ENCODE peak calls at places on chromosomes 16 and 17, in seven cellular contexts. One of them, this sample, is unnamed. For H3K79me2, the result is how much of the 10 kb centered on the place peaks cover.

GRCh38 chr17:82173351-82174041 is 39.1 kb downstream of the CCDC57 start:
- DNase-seq in mammary epithelial cell: no peak
- DNase-seq in fibroblast of lung: no peak
- DNase-seq in neural progenitor cell: peak
- DNase-seq in hepatocyte: no peak
- DNase-seq in Karpas-422: no peak
- DNase-seq in GM23248: no peak
- DNase-seq in this sample: peak

GRCh38 chr17:39916918-39917317 is 1.5 kb downstream of the GSDMB start:
- DNase-seq in mammary epithelial cell: no peak
- DNase-seq in fibroblast of lung: no peak
- DNase-seq in neural progenitor cell: no peak
- DNase-seq in hepatocyte: no peak
- DNase-seq in Karpas-422: no peak
- DNase-seq in GM23248: no peak
- DNase-seq in this sample: no peak

GRCh38 chr17:17107891-17108680 is 65.8 kb downstream of the MPRIP start:
- DNase-seq in mammary epithelial cell: no peak
- DNase-seq in fibroblast of lung: peak
- DNase-seq in neural progenitor cell: no peak
- DNase-seq in hepatocyte: no peak
- DNase-seq in Karpas-422: no peak
- DNase-seq in GM23248: peak
- DNase-seq in this sample: no peak

GRCh38 chr17:37614391-37614790 is 5.2 kb upstream of the SYNRG start:
- DNase-seq in mammary epithelial cell: peak
- DNase-seq in fibroblast of lung: peak
- DNase-seq in neural progenitor cell: no peak
- DNase-seq in hepatocyte: no peak
- DNase-seq in Karpas-422: no peak
- DNase-seq in GM23248: peak
- DNase-seq in this sample: no peak

GRCh38 chr17:3890082-3890892 is 2.6 kb downstream of the CAMKK1 start:
- DNase-seq in mammary epithelial cell: peak
- DNase-seq in fibroblast of lung: peak
- DNase-seq in neural progenitor cell: no peak
- DNase-seq in hepatocyte: peak
- DNase-seq in Karpas-422: peak
- DNase-seq in GM23248: peak
- DNase-seq in this sample: no peak

GRCh38 chr17:70144260-70144846 is 25.0 kb upstream of the KCNJ2 start:
- DNase-seq in mammary epithelial cell: peak
- DNase-seq in fibroblast of lung: peak
- DNase-seq in neural progenitor cell: peak
- DNase-seq in hepatocyte: peak
- DNase-seq in Karpas-422: peak
- DNase-seq in GM23248: peak
- DNase-seq in this sample: no peak

GRCh38 chr16:53817812-53818211 is 113.9 kb downstream of the FTO start:
- DNase-seq in mammary epithelial cell: no peak
- DNase-seq in fibroblast of lung: peak
- DNase-seq in neural progenitor cell: no peak
- DNase-seq in hepatocyte: no peak
- DNase-seq in Karpas-422: no peak
- DNase-seq in GM23248: peak
- DNase-seq in this sample: no peak

GRCh38 chr17:43946766-43947165 is 4.5 kb upstream of the PPY start:
- DNase-seq in mammary epithelial cell: no peak
- DNase-seq in fibroblast of lung: no peak
- DNase-seq in neural progenitor cell: no peak
- DNase-seq in hepatocyte: no peak
- DNase-seq in Karpas-422: peak
- DNase-seq in GM23248: no peak
- DNase-seq in this sample: no peak

GRCh38 chr16:7350801-7351200 is 18.2 kb downstream of the RBFOX1 start:
- DNase-seq in mammary epithelial cell: no peak
- DNase-seq in fibroblast of lung: no peak
- DNase-seq in neural progenitor cell: no peak
- DNase-seq in hepatocyte: no peak
- DNase-seq in Karpas-422: no peak
- DNase-seq in GM23248: no peak
- DNase-seq in this sample: no peak

GRCh38 chr16:66001432-66001831 is 365.1 kb upstream of the CDH5 start:
- DNase-seq in mammary epithelial cell: no peak
- DNase-seq in fibroblast of lung: peak
- DNase-seq in neural progenitor cell: no peak
- DNase-seq in hepatocyte: no peak
- DNase-seq in Karpas-422: no peak
- DNase-seq in GM23248: no peak
- DNase-seq in this sample: no peak

GRCh38 chr16:57882797-57883196 is 80.5 kb upstream of the KIFC3 start:
- DNase-seq in mammary epithelial cell: no peak
- DNase-seq in fibroblast of lung: no peak
- DNase-seq in neural progenitor cell: peak
- DNase-seq in hepatocyte: no peak
- DNase-seq in Karpas-422: no peak
- DNase-seq in GM23248: peak
- DNase-seq in this sample: no peak

GRCh38 chr17:45834471-45835396 is 9.9 kb upstream of the SPPL2C start:
- DNase-seq in mammary epithelial cell: no peak
- DNase-seq in fibroblast of lung: no peak
- DNase-seq in neural progenitor cell: no peak
- DNase-seq in hepatocyte: no peak
- DNase-seq in Karpas-422: no peak
- DNase-seq in GM23248: peak
- DNase-seq in this sample: no peak

GRCh38 chr17:55726440-55726839 is 3.8 kb upstream of the TMEM100 start:
- DNase-seq in mammary epithelial cell: peak
- DNase-seq in fibroblast of lung: peak
- DNase-seq in neural progenitor cell: no peak
- DNase-seq in hepatocyte: peak
- DNase-seq in Karpas-422: no peak
- DNase-seq in GM23248: peak
- DNase-seq in this sample: no peak

GRCh38 chr16:47311738-47312505 is 148.9 kb downstream of the ITFG1 start:
- DNase-seq in mammary epithelial cell: peak
- DNase-seq in fibroblast of lung: no peak
- DNase-seq in neural progenitor cell: peak
- DNase-seq in hepatocyte: peak
- DNase-seq in Karpas-422: peak
- DNase-seq in GM23248: peak
- DNase-seq in this sample: peak

GRCh38 chr16:81261049-81261648 is 22.7 kb downstream of the BCO1 start:
- DNase-seq in mammary epithelial cell: no peak
- DNase-seq in fibroblast of lung: no peak
- DNase-seq in neural progenitor cell: no peak
- DNase-seq in hepatocyte: no peak
- DNase-seq in Karpas-422: peak
- DNase-seq in GM23248: peak
- DNase-seq in this sample: peak

GRCh38 chr17:55290721-55291507 is 26.2 kb downstream of the HLF start:
- DNase-seq in mammary epithelial cell: no peak
- DNase-seq in fibroblast of lung: no peak
- DNase-seq in neural progenitor cell: no peak
- DNase-seq in hepatocyte: no peak
- DNase-seq in Karpas-422: no peak
- DNase-seq in GM23248: no peak
- DNase-seq in this sample: no peak

GRCh38 chr17:81157848-81158687 is 7.2 kb upstream of the PVALEF start:
- DNase-seq in mammary epithelial cell: no peak
- DNase-seq in fibroblast of lung: no peak
- DNase-seq in neural progenitor cell: no peak
- DNase-seq in hepatocyte: no peak
- DNase-seq in Karpas-422: no peak
- DNase-seq in GM23248: no peak
- DNase-seq in this sample: no peak

GRCh38 chr17:68290268-68290954 is 516 bp downstream of the SLC16A6 start:
- DNase-seq in mammary epithelial cell: no peak
- DNase-seq in fibroblast of lung: no peak
- DNase-seq in neural progenitor cell: peak
- DNase-seq in hepatocyte: peak
- DNase-seq in Karpas-422: peak
- DNase-seq in GM23248: peak
- DNase-seq in this sample: peak

GRCh38 chr17:57984936-57985674 is 2.9 kb downstream of the VEZF1 start:
- DNase-seq in mammary epithelial cell: no peak
- DNase-seq in fibroblast of lung: no peak
- DNase-seq in neural progenitor cell: no peak
- DNase-seq in hepatocyte: no peak
- DNase-seq in Karpas-422: no peak
- DNase-seq in GM23248: peak
- DNase-seq in this sample: no peak

GRCh38 chr17:81483085-81483861 is 29.3 kb downstream of the ACTG1 start:
- DNase-seq in mammary epithelial cell: no peak
- DNase-seq in fibroblast of lung: no peak
- DNase-seq in neural progenitor cell: peak
- DNase-seq in hepatocyte: no peak
- DNase-seq in Karpas-422: no peak
- DNase-seq in GM23248: no peak
- DNase-seq in this sample: peak

GRCh38 chr16:57341441-57342303 is 16.9 kb upstream of the CCL22 start:
- DNase-seq in mammary epithelial cell: peak
- DNase-seq in fibroblast of lung: peak
- DNase-seq in neural progenitor cell: no peak
- DNase-seq in hepatocyte: peak
- DNase-seq in Karpas-422: no peak
- DNase-seq in GM23248: peak
- DNase-seq in this sample: no peak

GRCh38 chr17:73705594-73705993 is 61.3 kb upstream of the SDK2 start:
- DNase-seq in mammary epithelial cell: no peak
- DNase-seq in fibroblast of lung: peak
- DNase-seq in neural progenitor cell: no peak
- DNase-seq in hepatocyte: peak
- DNase-seq in Karpas-422: no peak
- DNase-seq in GM23248: peak
- DNase-seq in this sample: no peak

GRCh38 chr17:50161023-50161910 is 4.5 kb upstream of the SGCA start:
- DNase-seq in mammary epithelial cell: peak
- DNase-seq in fibroblast of lung: peak
- DNase-seq in neural progenitor cell: peak
- DNase-seq in hepatocyte: peak
- DNase-seq in Karpas-422: peak
- DNase-seq in GM23248: peak
- DNase-seq in this sample: peak

GRCh38 chr16:71924710-71925109 is 29.4 kb downstream of the IST1 start:
- DNase-seq in mammary epithelial cell: no peak
- DNase-seq in fibroblast of lung: no peak
- DNase-seq in neural progenitor cell: no peak
- DNase-seq in hepatocyte: no peak
- DNase-seq in Karpas-422: no peak
- DNase-seq in GM23248: no peak
- DNase-seq in this sample: no peak
- H3K79me2 ChIP-seq in mammary epithelial cell: half or more
- H3K79me2 ChIP-seq in fibroblast of lung: under half
- H3K79me2 ChIP-seq in neural progenitor cell: half or more
- H3K79me2 ChIP-seq in hepatocyte: half or more
- H3K79me2 ChIP-seq in Karpas-422: under half
- H3K79me2 ChIP-seq in GM23248: half or more
- H3K79me2 ChIP-seq in this sample: under half

GRCh38 chr16:4272114-4272954 is 489 bp downstream of the TFAP4 start:
- DNase-seq in mammary epithelial cell: peak
- DNase-seq in fibroblast of lung: peak
- DNase-seq in neural progenitor cell: peak
- DNase-seq in hepatocyte: peak
- DNase-seq in Karpas-422: peak
- DNase-seq in GM23248: peak
- DNase-seq in this sample: peak
- H3K79me2 ChIP-seq in mammary epithelial cell: under half
- H3K79me2 ChIP-seq in fibroblast of lung: under half
- H3K79me2 ChIP-seq in neural progenitor cell: half or more
- H3K79me2 ChIP-seq in hepatocyte: under half
- H3K79me2 ChIP-seq in Karpas-422: under half
- H3K79me2 ChIP-seq in GM23248: under half
- H3K79me2 ChIP-seq in this sample: under half

DNA sequence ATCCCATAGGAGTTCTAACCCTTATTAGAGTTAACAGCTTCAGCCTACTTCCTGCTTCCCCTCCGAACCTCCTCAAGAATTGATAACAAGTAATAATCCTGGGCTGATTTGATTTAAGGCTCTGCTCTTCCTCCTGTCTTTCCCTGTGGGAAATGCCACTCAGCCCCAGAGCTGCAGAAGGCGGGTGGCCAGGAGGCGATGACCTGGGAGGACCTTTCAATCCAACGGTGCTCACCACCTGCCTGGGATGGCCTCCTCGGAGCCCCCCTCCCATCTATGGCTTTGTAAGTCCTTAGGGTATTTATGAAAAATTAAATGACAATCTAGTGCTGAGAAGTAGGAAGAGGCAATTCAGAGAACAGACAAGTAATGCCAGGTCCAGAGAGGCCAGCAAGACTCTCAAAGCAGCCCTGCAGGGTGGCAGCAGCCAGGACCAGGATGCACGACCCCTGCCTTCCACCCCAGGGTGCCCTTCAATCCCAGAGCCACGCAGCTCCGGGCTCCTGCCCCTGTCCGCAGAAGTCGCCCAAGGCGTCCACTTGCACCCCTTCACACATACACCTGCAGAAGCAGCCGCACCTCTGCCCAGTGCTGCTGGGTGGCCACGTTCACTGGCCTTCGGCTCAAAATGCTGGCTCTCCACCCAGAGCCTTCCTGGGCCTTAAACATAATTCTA is 34.3 kb downstream of the ABR start:
- DNase-seq in mammary epithelial cell: no peak
- DNase-seq in fibroblast of lung: no peak
- DNase-seq in neural progenitor cell: no peak
- DNase-seq in hepatocyte: no peak
- DNase-seq in Karpas-422: no peak
- DNase-seq in GM23248: no peak
- DNase-seq in this sample: no peak
- H3K79me2 ChIP-seq in mammary epithelial cell: under half
- H3K79me2 ChIP-seq in fibroblast of lung: under half
- H3K79me2 ChIP-seq in neural progenitor cell: under half
- H3K79me2 ChIP-seq in hepatocyte: under half
- H3K79me2 ChIP-seq in Karpas-422: half or more
- H3K79me2 ChIP-seq in GM23248: under half
- H3K79me2 ChIP-seq in this sample: under half

DNA sequence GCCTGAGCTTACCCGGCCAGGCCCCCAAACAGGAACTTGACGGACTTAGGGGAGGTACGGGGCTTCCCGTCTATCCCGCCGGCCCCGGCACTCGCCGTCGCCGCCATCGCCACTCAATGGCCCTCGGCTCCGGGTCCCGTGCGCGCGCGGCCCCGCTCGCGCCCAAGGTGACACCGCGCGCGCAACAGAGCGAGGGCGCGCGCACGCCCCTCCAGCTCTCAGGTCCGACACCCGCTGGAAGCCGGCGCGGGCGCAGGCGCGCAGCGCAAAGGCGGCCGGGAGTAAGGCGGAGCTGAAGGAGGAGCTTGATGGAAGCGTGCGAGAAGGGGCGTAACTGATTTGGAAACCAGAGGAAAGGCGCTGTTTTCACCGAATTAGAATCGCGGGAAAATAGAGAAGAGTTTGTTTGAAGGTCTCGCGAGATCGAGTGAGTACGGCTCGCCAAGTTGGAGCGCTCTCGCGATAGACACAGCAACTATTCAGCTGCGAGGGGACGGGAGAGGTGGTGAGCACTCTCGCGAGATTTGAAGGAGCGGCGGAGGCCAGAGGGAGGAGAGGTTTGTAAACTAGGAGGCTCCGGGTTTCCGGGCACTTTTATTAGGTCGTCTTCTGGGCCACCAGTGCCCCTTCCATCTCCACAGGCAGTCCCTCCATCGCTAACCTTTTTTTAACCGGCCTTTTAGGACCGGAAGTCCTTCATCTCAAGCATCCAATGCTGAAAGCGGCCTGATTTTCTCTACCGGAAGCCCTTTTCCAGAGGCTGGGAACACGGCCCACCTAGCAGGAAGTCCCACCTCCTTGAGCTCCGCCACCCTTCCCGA is at the start of the genes RNF167 and SLC25A11:
- DNase-seq in mammary epithelial cell: peak
- DNase-seq in fibroblast of lung: peak
- DNase-seq in neural progenitor cell: peak
- DNase-seq in hepatocyte: peak
- DNase-seq in Karpas-422: peak
- DNase-seq in GM23248: peak
- DNase-seq in this sample: peak
- H3K79me2 ChIP-seq in mammary epithelial cell: half or more
- H3K79me2 ChIP-seq in fibroblast of lung: half or more
- H3K79me2 ChIP-seq in neural progenitor cell: half or more
- H3K79me2 ChIP-seq in hepatocyte: half or more
- H3K79me2 ChIP-seq in Karpas-422: half or more
- H3K79me2 ChIP-seq in GM23248: half or more
- H3K79me2 ChIP-seq in this sample: under half